ENCODE peak calls at places on chromosome 18, in eight cellular contexts. A is A549, G is IMR-90, F is thoracic aorta, L is PC-9, P is cardiac muscle cell, E is neural progenitor cell, N is psoas muscle. C is an unnamed sample.
A peak's percentile ranks its signal among the peaks of the same experiment; 100 is the strongest.

GRCh38 chr18:78865771-78866310 is 113.8 kb upstream of the SALL3 start:
- DNase-seq in A (no peak), G (no peak), F (no peak), L (no peak), P (no peak), E (no peak), N (no peak), C (no peak)

GRCh38 chr18:45765740-45766139 is 41.8 kb downstream of the SLC14A1 start:
- DNase-seq in A (no peak), G (no peak), F (no peak), L (no peak), P (no peak), E (no peak), N (no peak), C (no peak)

GRCh38 chr18:32383040-32383819 is 87.5 kb downstream of the GAREM1 start:
- DNase-seq in A (peak; percentile 15), G (peak; percentile 98), F (no peak), L (peak; percentile 96), P (no peak), E (no peak), N (no peak), C (no peak)

GRCh38 chr18:60910534-60910933 is 422.7 kb upstream of the CDH20 start:
- DNase-seq in A (no peak), G (no peak), F (no peak), L (no peak), P (no peak), E (no peak), N (no peak), C (no peak)

GRCh38 chr18:56563568-56563967 is 74.8 kb downstream of the TXNL1 start:
- DNase-seq in A (no peak), G (no peak), F (no peak), L (no peak), P (peak; percentile 76), E (peak; percentile 88), N (no peak), C (no peak)

GRCh38 chr18:52313213-52313612 is 26.8 kb upstream of the DCC start:
- DNase-seq in A (no peak), G (no peak), F (no peak), L (peak; percentile 54), P (no peak), E (no peak), N (no peak), C (no peak)

GRCh38 chr18:12991839-12992216 is 666 bp downstream of the CEP192 start:
- DNase-seq in A (no peak), G (no peak), F (no peak), L (peak; percentile 68), P (no peak), E (no peak), N (no peak), C (no peak)

GRCh38 chr18:36451454-36452251 is 154.1 kb downstream of the FHOD3 start:
- DNase-seq in A (no peak), G (no peak), F (no peak), L (peak; percentile 38), P (no peak), E (no peak), N (no peak), C (no peak)

DNA sequence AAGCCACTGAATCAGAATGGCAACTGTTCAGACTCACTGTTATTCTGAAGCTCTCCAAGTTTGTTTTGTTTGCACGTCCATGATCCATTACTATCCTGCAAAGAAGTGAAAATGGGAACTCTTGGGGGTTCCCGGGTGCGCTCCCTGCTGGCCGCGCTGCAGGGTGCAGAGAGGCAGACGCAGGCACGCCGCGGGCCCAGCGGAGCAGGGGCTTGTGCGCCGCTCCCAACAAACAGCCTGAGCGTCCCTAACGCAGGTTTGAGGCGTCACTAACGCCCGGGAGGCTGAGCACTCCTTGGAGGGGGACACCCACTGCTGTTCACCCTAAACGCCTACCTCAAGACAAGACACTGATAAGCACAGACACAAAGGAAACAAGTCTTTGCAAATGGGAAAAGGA is 14.3 kb upstream of the PIEZO2 start:
- DNase-seq in A (peak; percentile 18), G (peak; percentile 36), F (no peak), L (no peak), P (peak; percentile 47), E (peak; percentile 67), N (no peak), C (no peak)
- TF ChIP-seq CTCF in A (peak; percentile 48), G (peak; percentile 43), F (no peak), L (no peak), P (peak; percentile 75), E (peak; percentile 58), N (peak; percentile 27), C (peak; percentile 48)

GRCh38 chr18:43574974-43575373 is 297.7 kb upstream of the SYT4 start:
- DNase-seq in A (no peak), G (no peak), F (no peak), L (no peak), P (no peak), E (no peak), N (no peak), C (no peak)
- H3K4me1 ChIP-seq in A (no peaks in the 10 kb centered on the region), G (no peaks in the 10 kb centered on the region), F (no peaks in the 10 kb centered on the region), L (no peaks in the 10 kb centered on the region), P (no peaks in the 10 kb centered on the region), E (no peaks in the 10 kb centered on the region), N (no peaks in the 10 kb centered on the region), C (no peaks in the 10 kb centered on the region)

GRCh38 chr18:5894215-5894612 is 1.1 kb downstream of the TMEM200C start:
- DNase-seq in A (no peak), G (peak; percentile 12), F (no peak), L (no peak), P (no peak), E (no peak), N (no peak), C (no peak)
- TF ChIP-seq CTCF in A (no peak), G (no peak), F (no peak), L (no peak), P (no peak), E (no peak), N (no peak), C (no peak)

GRCh38 chr18:49371073-49371472 is 89.4 kb downstream of the DYM start:
- DNase-seq in A (no peak), G (no peak), F (no peak), L (no peak), P (no peak), E (no peak), N (no peak), C (no peak)
- H3K4me1 ChIP-seq in A (no peaks in the 10 kb centered on the region), G (no peaks in the 10 kb centered on the region), F (peaks cover 13% of the 10 kb centered on the region), L (no peaks in the 10 kb centered on the region), P (no peaks in the 10 kb centered on the region), E (no peaks in the 10 kb centered on the region), N (no peaks in the 10 kb centered on the region), C (peaks cover 6% of the 10 kb centered on the region)

DNA sequence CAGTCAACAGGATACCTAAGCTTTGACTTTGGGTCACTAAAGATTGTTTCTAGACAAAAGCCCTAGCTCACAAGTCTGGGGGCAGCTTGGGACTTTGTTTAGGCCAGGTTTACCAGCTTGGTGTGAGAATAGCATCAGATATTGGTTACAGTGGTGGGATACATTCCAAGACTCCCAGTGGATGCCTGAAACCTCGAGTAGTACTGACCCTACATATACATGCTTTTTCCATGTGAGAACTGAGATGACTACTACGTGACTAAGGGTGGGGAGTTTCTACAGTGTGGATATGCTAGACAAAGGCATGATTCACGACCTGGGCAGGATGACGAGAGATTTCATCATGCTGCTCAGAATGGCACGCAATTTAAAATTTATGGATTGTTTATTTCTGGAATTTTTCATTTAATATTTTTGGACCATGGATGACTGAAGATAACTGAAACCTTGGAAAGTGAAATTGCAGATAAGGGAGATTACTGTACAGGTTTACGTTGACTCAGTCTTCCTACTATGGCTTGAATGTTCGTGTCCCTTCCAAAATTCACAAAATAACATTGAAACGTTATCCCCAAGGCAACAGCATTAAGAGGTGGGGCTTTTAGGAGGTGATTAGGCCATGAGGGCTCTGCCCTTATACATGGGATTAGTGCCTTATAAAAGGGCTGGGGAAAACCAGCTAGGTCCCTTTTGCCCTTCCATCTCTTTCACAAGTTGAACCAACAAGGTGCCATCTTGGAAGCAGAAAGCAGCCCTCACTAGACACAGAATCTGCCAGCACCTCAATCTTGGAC is 50.2 kb upstream of the CTAGE1 start:
- DNase-seq in A (peak; percentile 48), G (peak; percentile 100), F (peak; percentile 74), L (peak; percentile 90), P (no peak), E (no peak), N (no peak), C (no peak)
- TF ChIP-seq CTCF in A (no peak), G (no peak), F (no peak), L (no peak), P (no peak), E (no peak), N (no peak), C (no peak)

GRCh38 chr18:49976810-49977209 is 163.5 kb upstream of the ACAA2 start:
- DNase-seq in A (no peak), G (no peak), F (no peak), L (no peak), P (no peak), E (no peak), N (no peak), C (no peak)

GRCh38 chr18:49985246-49985645 is 171.9 kb upstream of the ACAA2 start:
- DNase-seq in A (no peak), G (no peak), F (no peak), L (no peak), P (no peak), E (no peak), N (no peak), C (no peak)

DNA sequence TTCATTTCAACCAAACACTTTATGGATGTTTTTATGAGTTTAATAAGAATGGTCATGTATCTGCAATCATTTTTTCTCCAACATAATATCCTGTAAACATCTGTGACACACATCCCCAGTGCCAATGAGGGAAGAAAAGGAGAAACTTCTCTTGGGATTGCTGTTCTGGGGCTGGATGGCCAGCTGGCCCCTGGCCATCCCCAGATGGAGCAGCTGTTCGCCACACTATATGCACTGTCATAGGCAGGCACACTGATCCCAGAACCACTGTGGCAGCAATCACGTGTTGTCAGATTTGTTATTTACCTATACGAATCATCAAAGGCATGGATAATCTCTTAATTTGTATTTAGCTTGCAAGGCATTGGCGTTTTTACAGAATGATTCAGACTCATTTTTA is 167.5 kb upstream of the ACAA2 start:
- DNase-seq in A (no peak), G (no peak), F (no peak), L (no peak), P (no peak), E (no peak), N (no peak), C (no peak)
- H3K4me1 ChIP-seq in A (no peaks in the 10 kb centered on the region), G (no peaks in the 10 kb centered on the region), F (peaks cover 16% of the 10 kb centered on the region), L (no peaks in the 10 kb centered on the region), P (no peaks in the 10 kb centered on the region), E (no peaks in the 10 kb centered on the region), N (peaks cover 8% of the 10 kb centered on the region), C (no peaks in the 10 kb centered on the region)